ENCODE peak calls at places on chromosomes 1 and 21, in five cellular contexts. C is Panc1, U is mammary epithelial cell, P is colonic mucosa, E is lung. N is an unnamed sample.

GRCh38 chr1:93120614-93121013 is 41.5 kb downstream of the MTF2 start:
- DNase-seq in P (no peak), C (no peak), U (no peak), E (no peak), N (no peak)

GRCh38 chr1:45329445-45329844 is 2.8 kb downstream of the HPDL start:
- DNase-seq in P (no peak), U (no peak), E (no peak), C (no peak), N (no peak)

GRCh38 chr1:10170362-10170665 is 40.1 kb upstream of the KIF1B start:
- DNase-seq in E (no peak), U (peak; percentile 65), C (no peak), P (no peak), N (no peak)

GRCh38 chr1:225631041-225631663 is 21.8 kb downstream of the ENAH start:
- DNase-seq in E (no peak), C (no peak), P (no peak), U (no peak), N (no peak)

GRCh38 chr1:238252033-238252802 is 361.5 kb upstream of the ZP4 start:
- DNase-seq in P (peak; percentile 43), E (peak; percentile 40), C (peak; percentile 42), U (peak; percentile 58), N (peak; percentile 75)

GRCh38 chr1:147612366-147612765 is 58.0 kb downstream of the ACP6 start:
- DNase-seq in C (peak; percentile 24), E (no peak), P (no peak), U (no peak), N (no peak)

GRCh38 chr1:210236386-210236839 is 3.8 kb downstream of the SERTAD4 start:
- DNase-seq in U (no peak), E (no peak), C (no peak), P (no peak), N (peak; percentile 24)

GRCh38 chr1:30936541-30937171 is 28.1 kb upstream of the SDC3 start:
- DNase-seq in E (no peak), U (no peak), C (no peak), P (no peak), N (no peak)

GRCh38 chr1:199163277-199164069 is 524.6 kb downstream of the PTPRC start:
- DNase-seq in P (no peak), C (no peak), U (no peak), E (no peak), N (no peak)

GRCh38 chr1:163291461-163291860 is 30.3 kb upstream of the NUF2 start:
- DNase-seq in C (no peak), E (no peak), P (no peak), U (no peak), N (no peak)
- H3K36me3 ChIP-seq in C (no peaks in the 10 kb centered on the region), E (peaks cover 2% of the 10 kb centered on the region), P (no peaks in the 10 kb centered on the region), U (no peaks in the 10 kb centered on the region), N (no peaks in the 10 kb centered on the region)

DNA sequence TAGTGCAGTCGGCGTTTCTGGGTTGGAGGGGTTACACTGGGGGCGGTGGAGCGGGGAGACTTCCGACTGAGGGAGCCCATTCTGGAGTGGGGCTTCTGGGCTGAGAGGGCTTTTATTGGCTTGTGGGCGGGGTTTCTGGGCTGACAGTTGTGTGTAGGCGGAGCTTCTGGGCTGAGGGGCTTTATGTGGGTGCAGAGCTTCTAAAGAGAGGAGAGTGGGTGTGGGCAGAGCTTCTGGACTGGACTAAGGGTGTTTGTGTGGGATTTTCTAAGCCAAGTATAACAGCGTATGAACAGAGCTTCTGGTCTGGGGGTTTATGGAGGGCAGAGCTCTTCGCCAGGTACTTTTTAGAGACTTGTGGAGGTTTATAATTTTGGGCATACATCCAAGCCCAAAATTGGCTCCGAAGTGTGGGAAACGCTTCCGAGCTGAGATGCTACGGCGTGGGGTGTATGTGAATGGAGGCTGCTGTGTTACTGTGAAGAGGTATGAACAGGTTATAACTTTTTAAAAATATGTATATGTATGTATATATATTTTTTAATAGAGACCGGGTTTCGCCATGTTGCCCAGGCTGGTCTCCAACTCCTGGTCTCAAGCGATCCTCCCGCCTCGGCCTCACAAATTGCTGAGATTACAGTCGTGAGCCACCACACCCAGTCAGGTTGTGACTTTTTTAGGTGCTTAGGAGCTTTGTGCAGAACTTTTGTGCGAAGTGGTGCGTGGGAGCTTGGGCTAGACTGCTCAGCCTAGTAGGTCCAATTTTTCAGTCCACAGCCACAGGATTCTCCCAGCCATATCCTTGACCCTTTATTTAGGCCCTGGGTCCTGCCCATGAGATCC is 869 bp downstream of the TMEM39B start:
- DNase-seq in E (no peak), U (no peak), C (no peak), P (no peak), N (no peak)
- TF ChIP-seq CTCF in E (peak; percentile 6), U (no peak), C (no peak), P (peak; percentile 11), N (peak; percentile 48)

GRCh38 chr1:68175621-68176398 is 56.5 kb downstream of the WLS start:
- DNase-seq in E (no peak), U (peak; percentile 41), P (peak; percentile 60), C (no peak), N (no peak)
- H3K27ac ChIP-seq in E (peak overlapping the region; percentile 70), U (peak overlapping the region; percentile 4), P (peak overlapping the region; percentile 64), C (no peak overlapping the region), N (peak overlapping the region; percentile 93)

DNA sequence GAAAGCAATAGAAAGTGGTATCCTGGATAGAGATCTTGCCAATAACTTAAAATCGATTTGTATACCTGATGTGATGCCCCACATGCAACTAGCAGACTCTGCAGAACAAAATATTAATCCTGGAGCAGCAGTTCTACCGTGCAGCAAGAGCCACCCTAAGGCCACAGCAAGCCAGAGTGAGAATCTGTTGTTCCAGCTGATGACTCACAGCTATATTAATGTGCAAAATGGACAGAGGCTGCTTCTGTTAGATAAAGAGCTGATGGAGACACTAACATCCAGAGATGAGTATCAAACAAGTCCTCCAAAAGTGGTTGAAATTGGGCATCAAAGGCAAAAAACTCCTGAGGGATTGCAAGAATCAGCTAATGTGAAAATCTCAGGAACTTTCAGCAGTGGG is 127.8 kb downstream of the MACF1 start:
- DNase-seq in E (no peak), C (no peak), P (no peak), U (peak; percentile 11), N (peak; percentile 40)
- H3K36me3 ChIP-seq in E (peaks cover 69% of the 10 kb centered on the region), C (peaks cover 26% of the 10 kb centered on the region), P (no peaks in the 10 kb centered on the region), U (peaks cover 30% of the 10 kb centered on the region), N (peaks cover 77% of the 10 kb centered on the region)

DNA sequence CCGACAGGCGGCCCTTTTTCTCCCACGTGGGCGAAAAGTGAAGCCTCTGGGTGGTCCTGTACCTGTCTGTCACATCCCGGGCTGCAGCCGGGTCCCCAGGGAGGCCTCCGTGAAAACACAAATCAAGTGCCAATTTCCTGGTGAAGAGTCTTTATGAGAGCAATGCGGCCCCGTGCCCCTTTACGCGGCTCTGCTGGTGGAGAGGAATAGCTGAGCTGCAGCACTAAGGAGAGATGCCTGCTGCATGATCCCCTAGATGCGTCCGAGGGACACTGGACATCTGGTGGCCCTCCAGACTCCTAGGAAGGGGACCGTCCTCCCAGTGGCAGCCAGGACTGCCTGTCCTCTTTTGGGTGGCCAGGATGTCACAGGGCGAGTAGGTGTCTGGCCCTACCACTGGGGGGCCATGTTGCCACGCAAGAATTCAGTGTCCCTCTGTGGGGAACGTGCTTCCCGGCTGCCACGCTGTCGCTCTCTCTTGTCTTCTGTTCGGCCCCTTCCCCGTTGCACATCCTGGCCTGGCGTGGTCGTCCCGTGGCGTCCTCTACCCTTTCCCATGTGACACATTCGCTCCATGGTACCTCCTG is 38.7 kb downstream of the COL18A1 start:
- DNase-seq in C (no peak), P (no peak), U (no peak), E (no peak), N (no peak)
- TF ChIP-seq CTCF in C (no peak), P (no peak), U (no peak), E (no peak), N (peak; percentile 18)

GRCh38 chr1:241749041-241749798 is 97.1 kb downstream of the WDR64 start:
- DNase-seq in E (no peak), P (no peak), U (peak; percentile 48), C (no peak), N (no peak)
- H3K27ac ChIP-seq in E (no peak overlapping the region), P (no peak overlapping the region), U (no peak overlapping the region), C (peak overlapping the region; percentile 23), N (no peak overlapping the region)

DNA sequence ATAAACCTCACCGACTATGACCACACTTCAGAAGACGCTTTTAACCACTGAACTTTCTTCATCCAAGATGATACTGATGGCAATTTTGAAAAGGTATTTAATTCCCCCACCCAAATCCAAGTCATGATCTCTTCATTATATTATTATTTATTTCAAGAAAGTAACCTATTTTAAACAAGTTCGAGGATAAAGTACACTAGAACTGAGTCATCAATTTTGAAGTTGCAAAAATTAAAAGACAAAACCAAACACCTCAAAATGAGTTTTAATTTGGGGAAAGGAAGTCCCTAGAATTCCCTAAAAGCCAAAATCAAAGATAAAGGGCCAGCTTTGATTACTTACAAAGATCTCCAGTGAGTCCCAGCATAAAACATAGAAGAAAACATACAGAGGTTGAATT is 55.4 kb upstream of the RAP1GAP start:
- DNase-seq in E (no peak), C (no peak), P (no peak), U (no peak), N (no peak)
- H3K36me3 ChIP-seq in E (peaks cover 19% of the 10 kb centered on the region), C (peaks cover 11% of the 10 kb centered on the region), P (peaks cover 19% of the 10 kb centered on the region), U (peaks cover 30% of the 10 kb centered on the region), N (peaks cover 45% of the 10 kb centered on the region)

GRCh38 chr1:108201682-108202081 is 1.5 kb upstream of the SLC25A24 start:
- DNase-seq in U (no peak), E (no peak), C (no peak), P (no peak), N (no peak)

GRCh38 chr1:108199781-108200626 is at the start of gene SLC25A24:
- DNase-seq in P (peak; percentile 88), E (peak; percentile 85), U (peak; percentile 73), C (no peak), N (peak; percentile 40)

GRCh38 chr1:108199231-108199657 is 899 bp downstream of the SLC25A24 start:
- DNase-seq in U (peak; percentile 41), P (peak; percentile 60), E (no peak), C (no peak), N (peak; percentile 10)

GRCh38 chr1:108200627-108201106 is 524 bp upstream of the SLC25A24 start:
- DNase-seq in E (peak; percentile 60), P (peak; percentile 65), U (peak; percentile 79), C (no peak), N (peak; percentile 49)
- TF ChIP-seq CTCF in E (peak; percentile 3), P (no peak), U (no peak), C (peak; percentile 32), N (peak; percentile 40)

DNA sequence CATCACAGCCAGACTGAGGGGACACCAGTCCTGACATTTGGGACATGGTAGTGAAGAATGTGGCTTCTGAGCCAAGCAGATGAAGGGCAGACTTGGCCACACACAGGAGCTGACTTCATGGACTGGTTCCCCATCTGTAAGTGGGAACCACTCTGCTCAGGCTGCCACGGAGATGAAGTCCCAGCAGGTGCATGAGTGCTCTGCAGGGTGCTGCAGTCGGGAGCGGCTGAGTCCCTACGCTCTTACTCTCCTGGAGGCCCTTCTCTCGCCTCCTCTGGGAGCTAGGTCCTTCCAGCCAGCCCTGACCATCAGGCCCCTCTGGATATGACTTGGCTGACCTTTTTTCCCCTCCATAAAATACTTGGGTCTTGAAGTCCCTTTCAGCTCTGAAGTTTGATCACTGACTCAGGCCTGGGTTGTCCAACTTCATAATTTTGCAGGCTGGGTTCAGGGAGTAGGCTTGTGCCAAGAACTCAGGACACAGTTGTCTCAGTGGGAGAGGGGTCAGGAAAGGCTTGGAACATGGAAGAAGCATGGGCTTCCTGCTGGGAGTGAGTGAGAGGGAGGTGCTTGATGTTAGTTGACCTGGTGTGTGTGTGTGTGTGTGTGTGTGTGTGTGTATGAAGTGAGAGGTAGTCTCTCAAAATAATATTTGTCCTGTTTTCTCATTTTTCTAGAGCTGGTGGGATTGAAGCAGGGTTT is 21.0 kb upstream of the EPS8L3 start:
- DNase-seq in E (no peak), U (no peak), C (no peak), P (no peak), N (no peak)
- H3K27ac ChIP-seq in E (no peak overlapping the region), U (no peak overlapping the region), C (peak overlapping the region; percentile 93), P (no peak overlapping the region), N (no peak overlapping the region)

GRCh38 chr1:150498342-150498741 is 9.6 kb upstream of the ECM1 start:
- DNase-seq in E (no peak), P (no peak), C (no peak), U (no peak), N (no peak)
- H3K36me3 ChIP-seq in E (peaks cover 5% of the 10 kb centered on the region), P (no peaks in the 10 kb centered on the region), C (peaks cover 2% of the 10 kb centered on the region), U (peaks cover 5% of the 10 kb centered on the region), N (peaks cover 13% of the 10 kb centered on the region)